ENCODE peak calls at places on chromosome 5, in six cellular contexts. T is HCT116, Y is K562, W is HepG2, H is GM12878, D is H1. E is an unnamed sample.

GRCh38 chr5:162068412-162068811 is 839 bp downstream of the GABRG2 start:
- DNase-seq in T (no peak), Y (no peak), W (peak), H (no peak), D (peak), E (peak)

GRCh38 chr5:142065273-142065672 is 43.3 kb upstream of the NDFIP1 start:
- DNase-seq in T (no peak), Y (no peak), W (peak), H (no peak), D (no peak), E (no peak)

GRCh38 chr5:136492587-136492986 is 127.2 kb upstream of the TRPC7 start:
- DNase-seq in T (no peak), Y (no peak), W (no peak), H (no peak), D (no peak), E (no peak)

GRCh38 chr5:80959768-80960442 is at the start of gene RASGRF2:
- DNase-seq in T (no peak), Y (no peak), W (peak), H (no peak), D (no peak), E (no peak)

GRCh38 chr5:175889910-175890684 is 18.7 kb downstream of the CPLX2 start:
- DNase-seq in T (peak), Y (no peak), W (peak), H (no peak), D (no peak), E (no peak)

GRCh38 chr5:69231281-69231680 is 3.4 kb upstream of the CDK7 start:
- DNase-seq in T (no peak), Y (no peak), W (no peak), H (no peak), D (no peak), E (no peak)

GRCh38 chr5:102581011-102581410 is 82.2 kb upstream of the SLCO6A1 start:
- DNase-seq in T (no peak), Y (no peak), W (no peak), H (no peak), D (no peak), E (no peak)

GRCh38 chr5:67211926-67212325 is 15.3 kb upstream of the CD180 start:
- DNase-seq in T (no peak), Y (no peak), W (no peak), H (no peak), D (no peak), E (no peak)

GRCh38 chr5:1297243-1297642 is 2.4 kb upstream of the TERT start:
- DNase-seq in T (no peak), Y (no peak), W (no peak), H (no peak), D (no peak), E (no peak)

GRCh38 chr5:68272289-68272688 is 56.7 kb downstream of the PIK3R1 start:
- DNase-seq in T (no peak), Y (no peak), W (no peak), H (no peak), D (no peak), E (no peak)

GRCh38 chr5:75496026-75496425 is 15.4 kb downstream of the CERT1 start:
- DNase-seq in T (no peak), Y (no peak), W (no peak), H (no peak), D (no peak), E (no peak)

GRCh38 chr5:157072508-157072907 is 13.6 kb upstream of the HAVCR1 start:
- DNase-seq in T (peak), Y (no peak), W (no peak), H (no peak), D (no peak), E (no peak)

GRCh38 chr5:67363195-67363594 is 166.6 kb upstream of the CD180 start:
- DNase-seq in T (no peak), Y (no peak), W (no peak), H (no peak), D (no peak), E (no peak)

GRCh38 chr5:56195016-56195415 is 38.1 kb downstream of the ANKRD55 start:
- DNase-seq in T (no peak), Y (no peak), W (no peak), H (no peak), D (no peak), E (no peak)

GRCh38 chr5:180101451-180102105 is 30.0 kb upstream of the RNF130 start:
- DNase-seq in T (no peak), Y (no peak), W (no peak), H (no peak), D (no peak), E (no peak)

GRCh38 chr5:53397845-53398244 is 82.6 kb upstream of the FST start:
- DNase-seq in T (peak), Y (no peak), W (no peak), H (no peak), D (no peak), E (no peak)

GRCh38 chr5:30620481-30621085 is 572.9 kb upstream of the CDH6 start:
- DNase-seq in T (no peak), Y (no peak), W (peak), H (no peak), D (no peak), E (no peak)

GRCh38 chr5:66554211-66554610 is 42.0 kb upstream of the MAST4 start:
- DNase-seq in T (no peak), Y (no peak), W (no peak), H (peak), D (no peak), E (no peak)

GRCh38 chr5:159331099-159331973 is 1.0 kb upstream of the IL12B start:
- DNase-seq in T (no peak), Y (peak), W (no peak), H (no peak), D (no peak), E (peak)

GRCh38 chr5:148776261-148776660 is 50.1 kb upstream of the ADRB2 start:
- DNase-seq in T (no peak), Y (no peak), W (no peak), H (no peak), D (no peak), E (no peak)

DNA sequence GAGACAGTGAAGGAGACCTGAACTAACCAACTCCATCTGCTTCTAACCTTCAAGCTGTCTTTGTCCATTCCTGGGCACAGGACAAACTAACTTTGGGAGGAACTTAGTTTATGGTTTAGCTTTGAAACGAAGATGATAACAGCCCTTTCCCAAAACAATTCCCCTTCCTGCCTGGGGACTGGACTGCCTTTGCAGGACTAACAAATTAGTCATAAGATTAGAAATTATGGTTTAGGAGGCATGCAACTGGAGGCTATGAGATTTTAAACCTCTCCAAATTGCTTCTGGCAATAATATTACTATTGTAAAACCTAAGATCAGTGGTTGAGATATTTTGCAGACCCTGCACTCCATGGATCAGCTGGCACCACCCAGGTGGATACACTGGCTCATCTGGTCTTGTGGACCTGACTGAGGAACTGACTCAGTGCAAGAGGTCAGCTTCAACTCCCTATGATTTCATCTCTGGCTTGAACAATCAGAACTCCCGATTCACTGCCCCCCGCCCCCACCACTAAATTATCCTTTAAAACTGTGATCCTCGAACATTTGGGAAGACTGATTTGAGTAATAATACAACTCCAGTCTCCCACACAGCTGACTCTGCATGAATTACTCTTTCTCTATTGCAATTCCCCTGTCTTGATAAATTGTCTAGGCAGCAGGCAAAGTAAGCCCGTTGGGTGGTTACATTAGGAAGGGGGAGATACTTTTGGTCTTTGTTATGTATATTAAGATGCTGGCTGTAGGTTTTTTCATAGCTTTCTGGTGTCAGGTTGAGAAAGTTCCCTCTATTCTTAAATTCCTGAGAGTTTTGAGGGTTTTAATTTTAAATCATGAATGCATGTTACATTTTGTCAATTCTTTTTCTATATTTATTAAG is 213.3 kb downstream of the TSSK1B start:
- DNase-seq in T (no peak), Y (no peak), W (no peak), H (no peak), D (no peak), E (no peak)
- TF ChIP-seq ZNF274 in T (no peak), Y (no peak), W (no peak), H (no peak), D (no peak), E (no peak)

DNA sequence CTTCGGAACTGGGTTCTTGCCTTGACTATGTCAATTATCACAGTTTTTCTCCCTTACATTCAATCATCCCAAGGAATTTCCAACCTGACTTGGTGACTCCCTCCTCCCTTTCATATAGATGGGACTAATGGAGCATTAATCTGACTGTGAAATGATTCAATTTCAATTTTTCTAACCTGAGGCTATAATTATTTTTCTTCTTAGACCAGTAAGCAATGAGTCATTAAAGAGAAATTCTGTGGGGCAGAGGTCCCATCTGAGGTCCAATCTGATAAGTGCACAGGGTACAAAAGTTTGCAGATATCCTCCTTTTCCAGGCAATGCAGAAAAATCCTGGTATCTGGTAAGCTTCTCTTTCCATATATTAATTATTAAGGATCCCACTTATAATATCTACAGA is 18.9 kb downstream of the PDE4D start:
- DNase-seq in T (no peak), Y (no peak), W (no peak), H (no peak), D (no peak), E (no peak)
- TF ChIP-seq ZNF274 in T (no peak), Y (no peak), W (no peak), H (no peak), D (no peak), E (no peak)

DNA sequence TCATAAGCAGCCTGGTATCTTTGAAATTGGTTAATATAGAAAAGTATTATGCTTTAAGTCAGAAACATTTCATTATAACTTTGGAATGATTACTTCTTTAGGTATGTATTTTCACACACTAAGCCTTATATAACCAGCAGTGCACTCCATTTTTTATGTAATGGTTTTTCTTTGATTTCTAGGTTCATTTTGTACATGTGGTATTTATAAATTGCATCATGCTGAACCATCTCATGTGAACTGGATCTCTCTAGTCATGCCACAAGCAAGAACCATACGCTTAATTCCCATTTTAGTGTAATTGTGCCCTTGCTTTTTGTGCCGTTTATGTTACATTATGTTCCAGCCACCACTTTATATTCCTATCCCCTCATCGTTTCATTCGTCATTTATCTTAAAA is 38.6 kb upstream of the SRP19 start:
- DNase-seq in T (no peak), Y (no peak), W (no peak), H (no peak), D (no peak), E (no peak)
- TF ChIP-seq ZNF274 in T (no peak), Y (no peak), W (no peak), H (no peak), D (no peak), E (no peak)

GRCh38 chr5:71738962-71739361 is 19.9 kb downstream of the CARTPT start:
- DNase-seq in T (no peak), Y (no peak), W (no peak), H (peak), D (no peak), E (no peak)

GRCh38 chr5:71731015-71731414 is 11.9 kb downstream of the CARTPT start:
- DNase-seq in T (no peak), Y (no peak), W (no peak), H (no peak), D (no peak), E (no peak)

GRCh38 chr5:71732011-71732410 is 12.9 kb downstream of the CARTPT start:
- DNase-seq in T (no peak), Y (no peak), W (no peak), H (no peak), D (no peak), E (no peak)

GRCh38 chr5:71737931-71738539 is 19.0 kb downstream of the CARTPT start:
- DNase-seq in T (no peak), Y (no peak), W (no peak), H (no peak), D (no peak), E (no peak)

DNA sequence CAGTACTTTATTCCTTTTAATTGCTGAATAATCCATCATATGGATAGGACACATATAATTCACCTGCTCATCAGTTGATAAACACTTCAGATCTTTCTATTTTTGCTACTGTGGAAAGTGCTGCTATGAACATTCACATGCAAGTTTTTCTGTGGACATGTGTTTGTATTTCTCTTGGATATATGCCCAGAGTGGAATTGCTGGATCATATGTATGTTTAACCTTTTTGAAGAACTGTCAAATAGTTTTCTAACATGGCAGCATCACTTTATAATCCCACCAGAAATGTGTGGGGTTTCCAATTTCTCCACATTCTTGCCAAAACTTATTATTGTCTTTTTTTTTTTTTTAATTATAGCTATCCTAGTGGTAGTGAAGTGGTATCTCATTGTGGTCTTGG is 15.1 kb downstream of the CARTPT start:
- DNase-seq in T (no peak), Y (no peak), W (no peak), H (no peak), D (no peak), E (no peak)
- TF ChIP-seq ZNF274 in T (no peak), Y (no peak), W (no peak), H (no peak), D (no peak), E (no peak)

GRCh38 chr5:177509361-177509951 is at the start of gene DOK3:
- DNase-seq in T (no peak), Y (peak), W (no peak), H (no peak), D (no peak), E (no peak)
- TF ChIP-seq ZNF274 in T (no peak), Y (no peak), W (no peak), H (no peak), D (no peak), E (no peak)

GRCh38 chr5:59158165-59158564 is 575.3 kb downstream of the RAB3C start:
- DNase-seq in T (no peak), Y (no peak), W (no peak), H (no peak), D (no peak), E (no peak)

GRCh38 chr5:59158637-59159391 is 575.9 kb downstream of the RAB3C start:
- DNase-seq in T (no peak), Y (no peak), W (no peak), H (no peak), D (no peak), E (no peak)

GRCh38 chr5:59164041-59164830 is 581.4 kb downstream of the RAB3C start:
- DNase-seq in T (no peak), Y (no peak), W (no peak), H (no peak), D (no peak), E (no peak)

GRCh38 chr5:59157001-59157527 is 574.2 kb downstream of the RAB3C start:
- DNase-seq in T (no peak), Y (no peak), W (no peak), H (no peak), D (no peak), E (no peak)

DNA sequence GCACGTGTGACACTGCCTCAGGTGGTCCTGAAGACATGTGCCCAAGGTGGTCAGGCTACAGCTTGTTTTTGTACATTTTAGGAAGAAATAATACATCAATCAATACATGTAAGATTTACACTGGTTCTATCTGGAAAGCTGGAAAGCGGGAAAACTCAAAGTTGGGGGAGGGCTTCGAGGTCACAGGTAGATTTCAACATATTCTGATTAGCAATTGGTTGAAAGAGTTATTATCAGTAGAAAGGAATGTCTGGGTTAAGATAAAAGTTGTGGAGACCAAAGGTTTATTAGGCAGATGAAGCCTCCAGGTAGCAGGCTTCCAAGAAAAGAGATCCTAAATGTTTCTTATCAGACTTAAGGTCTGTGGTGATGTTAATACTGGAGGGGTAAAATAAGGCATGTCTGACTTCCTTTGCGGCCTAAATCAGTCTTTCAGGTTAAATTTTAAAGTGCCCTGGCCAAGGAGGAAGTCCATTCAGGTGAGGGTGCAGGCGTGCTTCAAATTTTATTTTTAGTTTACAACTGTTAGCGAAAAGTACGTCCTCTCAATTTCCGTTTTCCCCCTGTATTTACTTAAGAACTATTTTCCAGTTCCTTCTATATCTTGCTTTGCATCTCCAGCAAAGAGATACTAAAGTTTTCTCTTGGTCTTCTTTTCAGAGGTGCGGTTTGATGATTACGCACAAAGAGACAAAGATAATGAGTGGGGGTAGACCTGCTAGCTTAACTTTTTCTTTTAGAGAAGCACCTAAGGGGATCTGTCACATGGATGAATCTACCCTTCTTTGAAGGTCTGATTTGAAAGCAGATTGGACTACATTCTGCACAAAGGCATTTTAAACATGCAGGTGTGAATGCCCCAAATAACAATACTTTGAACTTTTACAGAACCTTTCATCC is 578.6 kb downstream of the RAB3C start:
- DNase-seq in T (no peak), Y (no peak), W (no peak), H (no peak), D (no peak), E (no peak)
- TF ChIP-seq ZNF274 in T (no peak), Y (no peak), W (no peak), H (no peak), D (no peak), E (no peak)

GRCh38 chr5:93107828-93108520 is 473.0 kb downstream of the NR2F1-AS1 start:
- DNase-seq in T (no peak), Y (no peak), W (no peak), H (no peak), D (no peak), E (no peak)
- TF ChIP-seq ZNF274 in T (no peak), Y (no peak), W (no peak), H (no peak), D (no peak), E (no peak)

GRCh38 chr5:24094081-24094480 is 550.7 kb downstream of the CDH10 start:
- DNase-seq in T (no peak), Y (no peak), W (no peak), H (no peak), D (no peak), E (no peak)
- TF ChIP-seq ZNF274 in T (no peak), Y (no peak), W (no peak), H (no peak), D (no peak), E (no peak)

DNA sequence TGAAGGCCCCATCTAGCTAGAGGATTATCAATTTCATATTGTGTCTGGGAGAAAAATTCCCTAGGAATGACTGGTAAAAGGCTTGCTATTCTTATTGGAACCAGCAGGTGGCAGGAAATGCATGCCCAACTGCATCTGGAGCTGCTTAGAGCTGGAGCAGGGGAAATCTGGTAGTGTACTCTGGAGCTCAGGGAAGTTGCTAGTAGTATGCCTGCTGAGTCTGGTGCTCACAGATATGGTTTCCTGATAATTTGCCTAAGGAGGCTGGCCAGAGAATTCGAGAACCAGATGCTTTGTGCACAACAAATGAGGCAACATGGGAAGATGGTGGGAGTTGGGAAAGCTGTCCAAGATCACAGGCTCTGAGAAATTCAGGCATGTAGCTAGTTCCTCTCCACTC is 53.7 kb downstream of the G3BP1 start:
- DNase-seq in T (peak), Y (peak), W (peak), H (peak), D (peak), E (peak)
- TF ChIP-seq ZNF274 in T (no peak), Y (no peak), W (no peak), H (no peak), D (no peak), E (no peak)